ENCODE peak calls at places on chromosome 13, in five cellular contexts. J is NCI-H345, L is NCI-H1436, H is AG08396, M is KG1. A is an unnamed sample.

GRCh38 chr13:29817604-29818378 is 32.6 kb downstream of the UBL3 start:
- DNase-seq in J (no peak), L (no peak), H (no peak), M (peak), A (no peak)

GRCh38 chr13:57874530-57874929 is 243.0 kb downstream of the PCDH17 start:
- DNase-seq in J (no peak), L (no peak), H (no peak), M (no peak), A (no peak)

GRCh38 chr13:48165063-48165462 is 67.9 kb upstream of the ITM2B start:
- DNase-seq in J (no peak), L (no peak), H (no peak), M (no peak), A (no peak)

GRCh38 chr13:99981115-99982020 is at the start of gene ZIC2:
- DNase-seq in J (peak), L (no peak), H (no peak), M (no peak), A (no peak)

GRCh38 chr13:23447927-23448326 is 14.4 kb upstream of the SACS start:
- DNase-seq in J (no peak), L (no peak), H (peak), M (no peak), A (peak)

GRCh38 chr13:110475550-110476219 is 85.8 kb downstream of the RAB20 start:
- DNase-seq in J (no peak), L (no peak), H (no peak), M (no peak), A (no peak)

GRCh38 chr13:25286308-25286968 is 850 bp downstream of the MTMR6 start:
- DNase-seq in J (peak), L (no peak), H (peak), M (peak), A (peak)

GRCh38 chr13:113029487-113030258 is 60.7 kb downstream of the MCF2L start:
- DNase-seq in J (peak), L (peak), H (peak), M (no peak), A (peak)

GRCh38 chr13:30421093-30422055 is 919 bp upstream of the UBE2L5 start:
- DNase-seq in J (peak), L (no peak), H (peak), M (no peak), A (peak)

GRCh38 chr13:97191615-97192014 is 30.5 kb upstream of the MBNL2 start:
- DNase-seq in J (peak), L (peak), H (no peak), M (no peak), A (no peak)

GRCh38 chr13:110505594-110505993 is 55.9 kb downstream of the RAB20 start:
- DNase-seq in J (no peak), L (no peak), H (no peak), M (no peak), A (no peak)

GRCh38 chr13:48750588-48751383 is 97.1 kb downstream of the CYSLTR2 start:
- DNase-seq in J (no peak), L (no peak), H (no peak), M (no peak), A (peak)

GRCh38 chr13:30520571-30520970 is 54.8 kb upstream of the HMGB1 start:
- DNase-seq in J (no peak), L (no peak), H (peak), M (no peak), A (peak)

GRCh38 chr13:80235559-80236296 is 105.2 kb downstream of the SPRY2 start:
- DNase-seq in J (peak), L (peak), H (no peak), M (no peak), A (no peak)

GRCh38 chr13:48896312-48896711 is 79.4 kb upstream of the FNDC3A start:
- DNase-seq in J (no peak), L (no peak), H (no peak), M (no peak), A (no peak)

GRCh38 chr13:42722883-42723539 is 58.4 kb upstream of the FAM216B start:
- DNase-seq in J (no peak), L (no peak), H (no peak), M (no peak), A (no peak)

GRCh38 chr13:113005076-113005865 is 36.3 kb downstream of the MCF2L start:
- DNase-seq in J (no peak), L (no peak), H (no peak), M (no peak), A (no peak)

GRCh38 chr13:77720988-77721387 is 23.5 kb downstream of the SLAIN1 start:
- DNase-seq in J (no peak), L (no peak), H (no peak), M (no peak), A (no peak)

GRCh38 chr13:21684576-21684975 is 13.7 kb downstream of the FGF9 start:
- DNase-seq in J (no peak), L (no peak), H (no peak), M (no peak), A (peak)

GRCh38 chr13:30464496-30465351 is 1.0 kb downstream of the HMGB1 start:
- DNase-seq in J (peak), L (peak), H (peak), M (peak), A (peak)

GRCh38 chr13:36750946-36751345 is 68.1 kb upstream of the RFXAP start:
- DNase-seq in J (no peak), L (no peak), H (no peak), M (no peak), A (no peak)

GRCh38 chr13:111031531-111031961 is 83.6 kb upstream of the ARHGEF7 start:
- DNase-seq in J (no peak), L (no peak), H (peak), M (no peak), A (peak)

GRCh38 chr13:113001251-113002140 is 32.5 kb downstream of the MCF2L start:
- DNase-seq in J (peak), L (peak), H (peak), M (no peak), A (no peak)

GRCh38 chr13:114115796-114116195 is 16.6 kb downstream of the RASA3 start:
- DNase-seq in J (no peak), L (no peak), H (no peak), M (no peak), A (no peak)

GRCh38 chr13:51524312-51524711 is 60.0 kb upstream of the WDFY2 start:
- DNase-seq in J (no peak), L (no peak), H (no peak), M (no peak), A (no peak)

GRCh38 chr13:111291908-111292307 is 28.5 kb upstream of the TEX29 start:
- DNase-seq in J (no peak), L (no peak), H (no peak), M (no peak), A (no peak)

GRCh38 chr13:111620586-111620985 is 300.1 kb downstream of the TEX29 start:
- DNase-seq in J (no peak), L (no peak), H (no peak), M (no peak), A (no peak)

GRCh38 chr13:43478178-43478577 is 308.6 kb downstream of the ENOX1 start:
- DNase-seq in J (no peak), L (no peak), H (no peak), M (no peak), A (no peak)

GRCh38 chr13:50276550-50276949 is 261.3 kb downstream of the KCNRG start:
- DNase-seq in J (no peak), L (no peak), H (no peak), M (no peak), A (no peak)

GRCh38 chr13:72565893-72566292 is 161.5 kb downstream of the MZT1 start:
- DNase-seq in J (peak), L (no peak), H (no peak), M (peak), A (no peak)

A was measured in GM03348.